ENCODE peak calls at places on chromosomes 7 and 10, in seven cellular contexts. W is HCT116, X is Karpas-422, L is OCI-LY7, E is GM23248, G is PC-9, T is MM.1S. U is an unnamed sample.

GRCh38 chr7:147412782-147413186 is 1177.8 kb upstream of the C7orf33 start:
- DNase-seq in W (no peak), T (no peak), E (peak; percentile 65), L (no peak), G (no peak), X (no peak), U (peak; percentile 89)

GRCh38 chr7:2792240-2792639 is 51.9 kb downstream of the GNA12 start:
- DNase-seq in X (no peak), L (no peak), W (no peak), G (no peak), T (no peak), E (no peak), U (no peak)

GRCh38 chr7:12637819-12638592 is 49.4 kb upstream of the ARL4A start:
- DNase-seq in X (no peak), G (no peak), W (no peak), T (peak; percentile 62), L (no peak), E (no peak), U (no peak)

GRCh38 chr10:129646921-129647320 is 179.9 kb downstream of the MGMT start:
- DNase-seq in W (no peak), X (no peak), L (no peak), G (no peak), T (no peak), E (no peak), U (no peak)

GRCh38 chr10:85620807-85621206 is 745.8 kb downstream of the GRID1 start:
- DNase-seq in W (no peak), G (no peak), L (no peak), X (no peak), T (no peak), E (no peak), U (no peak)

GRCh38 chr7:138425026-138425425 is 35.0 kb upstream of the TRIM24 start:
- DNase-seq in W (no peak), G (no peak), T (no peak), X (no peak), L (no peak), E (no peak), U (no peak)

GRCh38 chr10:133128126-133129081 is 31.6 kb upstream of the KNDC1 start:
- DNase-seq in T (no peak), W (no peak), X (no peak), G (no peak), E (no peak), L (no peak), U (no peak)

GRCh38 chr10:31642296-31642695 is 286.3 kb downstream of the ARHGAP12 start:
- DNase-seq in G (no peak), X (no peak), L (no peak), T (no peak), E (no peak), W (no peak), U (no peak)

GRCh38 chr10:60611291-60611747 is 167.0 kb upstream of the CDK1 start:
- DNase-seq in G (peak; percentile 85), T (no peak), W (peak; percentile 55), X (no peak), L (no peak), E (peak; percentile 92), U (peak; percentile 99)

GRCh38 chr7:105637755-105638154 is 56.5 kb upstream of the EFCAB10 start:
- DNase-seq in G (no peak), L (no peak), X (no peak), E (no peak), W (no peak), T (no peak), U (no peak)

GRCh38 chr10:124122211-124122610 is 28.8 kb upstream of the CHST15 start:
- DNase-seq in L (no peak), E (no peak), W (no peak), G (no peak), X (no peak), T (no peak), U (no peak)

GRCh38 chr7:107505997-107506682 is 36.3 kb downstream of the GPR22 start:
- DNase-seq in E (no peak), T (no peak), X (peak; percentile 51), W (no peak), G (peak; percentile 83), L (peak; percentile 34), U (peak; percentile 87)

GRCh38 chr7:89666436-89666835 is 487.8 kb upstream of the STEAP1 start:
- DNase-seq in T (no peak), G (no peak), W (no peak), X (no peak), L (no peak), E (peak; percentile 25), U (no peak)

GRCh38 chr10:48940372-48940771 is 732 bp upstream of the LRRC18 start:
- DNase-seq in G (no peak), W (no peak), T (no peak), E (no peak), L (no peak), X (no peak), U (no peak)

GRCh38 chr7:157643525-157643970 is 306.7 kb downstream of the DNAJB6 start:
- DNase-seq in G (no peak), T (no peak), E (no peak), L (no peak), X (no peak), W (no peak), U (no peak)

GRCh38 chr7:37284805-37285211 is 163.9 kb downstream of the ELMO1 start:
- DNase-seq in E (peak; percentile 2), X (peak; percentile 49), W (peak; percentile 24), L (peak; percentile 47), G (no peak), T (peak; percentile 18), U (peak; percentile 36)

GRCh38 chr10:73906524-73907447 is 4.1 kb upstream of the PLAU start:
- DNase-seq in L (no peak), T (no peak), W (peak; percentile 91), X (no peak), G (peak; percentile 99), E (peak; percentile 97), U (peak; percentile 100)

GRCh38 chr7:45573199-45573598 is 969 bp upstream of the ADCY1 start:
- DNase-seq in T (no peak), X (no peak), W (no peak), L (no peak), E (no peak), G (no peak), U (no peak)

GRCh38 chr10:76428541-76429330 is 997.3 kb downstream of the LRMDA start:
- DNase-seq in E (peak; percentile 83), G (no peak), L (no peak), W (no peak), T (no peak), X (no peak), U (peak; percentile 87)

DNA sequence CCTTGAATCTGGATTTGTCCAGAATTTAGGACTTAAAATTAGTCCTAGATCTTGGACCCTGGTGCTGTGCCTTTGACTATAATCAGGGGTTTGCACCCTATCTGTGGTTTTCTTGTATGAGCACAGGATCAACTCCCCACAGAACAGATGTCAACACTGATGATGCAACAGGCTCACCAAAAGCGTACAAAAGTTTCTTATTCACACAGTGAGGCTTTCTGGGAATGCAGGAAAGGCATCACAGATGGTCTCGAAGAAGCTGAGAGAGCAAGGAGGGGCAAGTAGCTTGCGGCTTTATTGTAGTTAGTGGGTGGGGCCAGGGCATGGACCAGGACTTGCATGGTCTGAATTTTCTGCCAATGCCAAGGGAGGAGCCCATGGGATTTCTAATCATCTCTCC is 46.2 kb downstream of the SEC61G start:
- DNase-seq in G (no peak), X (no peak), T (no peak), E (no peak), L (no peak), W (no peak), U (no peak)
- H3K9me2 ChIP-seq in G (no peaks in the 10 kb centered on the region), X (no peaks in the 10 kb centered on the region), T (no peaks in the 10 kb centered on the region), E (no peaks in the 10 kb centered on the region), L (no peaks in the 10 kb centered on the region), W (no peaks in the 10 kb centered on the region), U (no peaks in the 10 kb centered on the region)

DNA sequence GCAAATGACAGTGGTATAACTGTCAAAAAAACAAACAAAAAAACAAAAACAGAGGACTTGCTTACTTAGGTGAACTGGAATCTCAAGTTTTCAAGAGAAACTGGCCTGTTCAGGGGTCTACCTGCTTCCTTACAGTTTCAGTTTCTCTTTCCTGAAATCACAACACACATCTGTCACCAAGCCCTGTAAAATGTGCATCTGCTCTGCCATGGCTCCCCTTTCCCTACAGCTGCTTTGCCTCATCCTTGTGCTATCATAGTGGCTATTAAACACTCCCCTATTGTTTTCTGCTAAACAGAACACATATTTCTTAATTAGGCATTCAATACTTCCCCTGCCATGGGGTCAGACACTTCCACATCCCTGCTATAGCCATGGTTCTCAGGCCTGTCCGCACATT is 37.6 kb downstream of the CPED1 start:
- DNase-seq in L (no peak), W (no peak), X (no peak), G (no peak), T (peak; percentile 21), E (no peak), U (no peak)
- H3K9me2 ChIP-seq in L (no peaks in the 10 kb centered on the region), W (no peaks in the 10 kb centered on the region), X (no peaks in the 10 kb centered on the region), G (no peaks in the 10 kb centered on the region), T (no peaks in the 10 kb centered on the region), E (no peaks in the 10 kb centered on the region), U (no peaks in the 10 kb centered on the region)

GRCh38 chr7:131898418-131898817 is 342.0 kb upstream of the PODXL start:
- DNase-seq in L (no peak), T (no peak), X (no peak), E (peak; percentile 66), G (no peak), W (no peak), U (peak; percentile 15)
- H3K9me2 ChIP-seq in L (no peaks in the 10 kb centered on the region), T (no peaks in the 10 kb centered on the region), X (no peaks in the 10 kb centered on the region), E (no peaks in the 10 kb centered on the region), G (no peaks in the 10 kb centered on the region), W (no peaks in the 10 kb centered on the region), U (no peaks in the 10 kb centered on the region)

GRCh38 chr7:131896189-131896855 is 339.9 kb upstream of the PODXL start:
- DNase-seq in E (no peak), T (no peak), L (no peak), W (no peak), X (no peak), G (no peak), U (no peak)

GRCh38 chr7:131899271-131900030 is 343.0 kb upstream of the PODXL start:
- DNase-seq in G (no peak), T (no peak), W (no peak), L (no peak), E (peak; percentile 29), X (no peak), U (no peak)

GRCh38 chr7:131893627-131894345 is 337.4 kb upstream of the PODXL start:
- DNase-seq in L (no peak), T (no peak), W (no peak), X (no peak), G (no peak), E (peak; percentile 48), U (no peak)

GRCh38 chr7:131895541-131896173 is 339.2 kb upstream of the PODXL start:
- DNase-seq in W (peak; percentile 78), G (no peak), L (no peak), X (no peak), T (no peak), E (peak; percentile 98), U (peak; percentile 95)

DNA sequence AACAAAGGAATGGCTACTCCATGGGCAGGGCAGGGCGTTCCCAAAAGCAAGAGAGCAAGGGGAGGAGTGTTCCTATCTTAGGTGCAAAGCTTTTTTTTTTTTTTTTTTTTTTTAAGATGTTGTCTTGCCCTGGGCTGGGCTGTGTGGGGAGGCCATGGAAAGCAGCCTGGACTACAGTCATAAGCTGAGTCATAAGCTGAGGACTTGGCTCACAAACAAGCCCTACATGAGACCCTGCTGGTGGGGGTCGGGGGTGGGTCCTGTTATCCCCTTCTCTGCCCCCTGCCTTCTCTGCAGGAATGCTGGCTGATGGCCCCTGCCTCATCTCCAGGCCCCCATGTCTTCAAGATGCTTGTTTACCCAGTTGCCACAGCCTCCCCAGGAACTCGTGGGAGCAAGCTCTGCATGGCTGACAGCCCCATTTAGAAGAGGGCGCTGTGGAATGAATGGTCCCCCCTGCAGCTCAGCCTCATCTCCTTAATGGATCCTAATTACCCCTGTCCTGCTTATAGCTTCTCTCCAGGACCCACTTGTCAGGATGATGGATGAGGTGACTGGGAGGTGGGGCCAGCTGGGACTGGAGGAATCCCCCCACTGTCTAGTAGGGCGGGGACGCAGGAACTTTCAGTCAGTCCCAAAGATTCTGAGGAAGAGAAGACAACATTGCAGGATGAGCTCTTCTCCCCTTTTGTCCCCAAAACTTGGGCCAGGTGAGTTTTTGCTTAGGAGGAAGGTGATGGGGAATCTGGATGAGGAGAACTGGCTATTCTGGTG is 340.8 kb upstream of the PODXL start:
- DNase-seq in W (peak; percentile 12), E (peak; percentile 87), L (no peak), G (no peak), T (no peak), X (no peak), U (peak; percentile 62)
- H3K9me2 ChIP-seq in W (no peaks in the 10 kb centered on the region), E (no peaks in the 10 kb centered on the region), L (no peaks in the 10 kb centered on the region), G (no peaks in the 10 kb centered on the region), T (no peaks in the 10 kb centered on the region), X (no peaks in the 10 kb centered on the region), U (no peaks in the 10 kb centered on the region)